ENCODE peak calls at places on chromosome 22, in six cellular contexts. W is lower lobe of right lung, P is H54, H is MCF 10A, F is Kasumi-1, Q is adrenal gland. A is an unnamed sample.

GRCh38 chr22:28222976-28223375 is 303.9 kb upstream of the PITPNB start:
- DNase-seq in W (no peak), P (no peak), H (no peak), F (no peak), Q (no peak), A (no peak)

GRCh38 chr22:22863001-22863400 is 24.6 kb upstream of the IGLL5 start:
- DNase-seq in W (no peak), P (no peak), H (no peak), F (no peak), Q (no peak), A (no peak)

GRCh38 chr22:23399367-23400285 is 180.5 kb downstream of the IGLL1 start:
- DNase-seq in W (no peak), P (no peak), H (no peak), F (no peak), Q (no peak), A (peak)

GRCh38 chr22:44586337-44586990 is 88.4 kb upstream of the RTL6 start:
- DNase-seq in W (peak), P (no peak), H (no peak), F (no peak), Q (no peak), A (peak)

GRCh38 chr22:23608583-23608982 is 23.5 kb downstream of the DRICH1 start:
- DNase-seq in W (no peak), P (no peak), H (peak), F (peak), Q (no peak), A (no peak)

GRCh38 chr22:17873804-17874203 is 99.5 kb upstream of the BID start:
- DNase-seq in W (no peak), P (no peak), H (no peak), F (no peak), Q (no peak), A (no peak)

GRCh38 chr22:16917144-16918003 is 90.6 kb downstream of the GAB4 start:
- DNase-seq in W (peak), P (peak), H (peak), F (peak), Q (peak), A (no peak)

GRCh38 chr22:32476286-32476685 is 1.7 kb downstream of the FBXO7 start:
- DNase-seq in W (no peak), P (no peak), H (no peak), F (no peak), Q (no peak), A (no peak)

GRCh38 chr22:20400606-20401375 is 6.8 kb downstream of the ZNF74 start:
- DNase-seq in W (no peak), P (no peak), H (no peak), F (no peak), Q (no peak), A (no peak)

GRCh38 chr22:33917744-33918406 is 2.4 kb downstream of the LARGE1 start:
- DNase-seq in W (no peak), P (no peak), H (no peak), F (no peak), Q (no peak), A (no peak)

GRCh38 chr22:19352217-19352616 is 60.7 kb upstream of the CLTCL1 start:
- DNase-seq in W (no peak), P (no peak), H (no peak), F (no peak), Q (no peak), A (no peak)

GRCh38 chr22:17672417-17672991 is 33.9 kb downstream of the BCL2L13 start:
- DNase-seq in W (no peak), P (no peak), H (no peak), F (no peak), Q (no peak), A (no peak)

GRCh38 chr22:31080164-31080847 is 812 bp upstream of the SMTN start:
- DNase-seq in W (no peak), P (no peak), H (no peak), F (no peak), Q (no peak), A (no peak)

GRCh38 chr22:25747245-25747944 is 5.4 kb downstream of the MYO18B start:
- DNase-seq in W (no peak), P (peak), H (peak), F (no peak), Q (peak), A (no peak)

GRCh38 chr22:37254867-37255233 is 10.8 kb upstream of the RAC2 start:
- DNase-seq in W (no peak), P (no peak), H (peak), F (no peak), Q (no peak), A (no peak)

GRCh38 chr22:37053310-37054077 is 2.0 kb downstream of the KCTD17 start:
- DNase-seq in W (no peak), P (no peak), H (no peak), F (no peak), Q (no peak), A (no peak)

GRCh38 chr22:41576877-41577276 is 12.8 kb downstream of the PMM1 start:
- DNase-seq in W (no peak), P (no peak), H (peak), F (peak), Q (peak), A (no peak)

GRCh38 chr22:22787805-22788459 is 99.7 kb upstream of the IGLL5 start:
- DNase-seq in W (peak), P (peak), H (peak), F (peak), Q (peak), A (peak)

GRCh38 chr22:48738204-48738980 is 1089.3 kb downstream of the BRD1 start:
- DNase-seq in W (no peak), P (no peak), H (no peak), F (no peak), Q (no peak), A (peak)

GRCh38 chr22:24289781-24290181 is 19.1 kb downstream of the SPECC1L start:
- DNase-seq in W (no peak), P (no peak), H (no peak), F (no peak), Q (peak), A (no peak)

GRCh38 chr22:17629167-17629489 is 579 bp upstream of the ATP6V1E1 start:
- DNase-seq in W (no peak), P (no peak), H (no peak), F (peak), Q (no peak), A (no peak)

GRCh38 chr22:21961886-21962654 is 9.4 kb upstream of the PPM1F start:
- DNase-seq in W (no peak), P (peak), H (peak), F (no peak), Q (peak), A (no peak)

GRCh38 chr22:17678817-17679385 is 40.3 kb downstream of the BCL2L13 start:
- DNase-seq in W (no peak), P (no peak), H (no peak), F (no peak), Q (no peak), A (no peak)

GRCh38 chr22:22720724-22721261 is 76.4 kb downstream of the GGTLC2 start:
- DNase-seq in W (no peak), P (no peak), H (peak), F (no peak), Q (peak), A (no peak)

GRCh38 chr22:31995046-31995445 is 48.0 kb upstream of the SLC5A1 start:
- DNase-seq in W (no peak), P (no peak), H (no peak), F (no peak), Q (no peak), A (no peak)

A was measured in spleen.